ENCODE peak calls at places on chromosomes 16 and 17, in five cellular contexts. One of them, this sample, is unnamed.

GRCh38 chr17:32174889-32175288 is 32.6 kb downstream of the RHOT1 start:
- DNase-seq in hepatocyte: no peak
- DNase-seq in heart right ventricle: no peak
- DNase-seq in ascending aorta: no peak
- DNase-seq in IMR-90: no peak
- DNase-seq in this sample: no peak

GRCh38 chr16:84191466-84191865 is 509 bp downstream of the ADAD2 start:
- DNase-seq in hepatocyte: peak; percentile 3
- DNase-seq in heart right ventricle: no peak
- DNase-seq in ascending aorta: no peak
- DNase-seq in IMR-90: no peak
- DNase-seq in this sample: no peak

GRCh38 chr17:30858556-30859250 is 26.9 kb downstream of the ATAD5 start:
- DNase-seq in hepatocyte: no peak
- DNase-seq in heart right ventricle: no peak
- DNase-seq in ascending aorta: no peak
- DNase-seq in IMR-90: peak; percentile 1
- DNase-seq in this sample: no peak

GRCh38 chr16:22814330-22815105 is 556 bp downstream of the HS3ST2 start:
- DNase-seq in hepatocyte: no peak
- DNase-seq in heart right ventricle: peak; percentile 12
- DNase-seq in ascending aorta: no peak
- DNase-seq in IMR-90: no peak
- DNase-seq in this sample: no peak

GRCh38 chr16:63067141-63067540 is 1030.9 kb upstream of the CDH8 start:
- DNase-seq in hepatocyte: no peak
- DNase-seq in heart right ventricle: no peak
- DNase-seq in ascending aorta: no peak
- DNase-seq in IMR-90: no peak
- DNase-seq in this sample: no peak

GRCh38 chr17:17781591-17782424 is 55.0 kb downstream of the SREBF1 start:
- DNase-seq in hepatocyte: peak; percentile 83
- DNase-seq in heart right ventricle: peak; percentile 85
- DNase-seq in ascending aorta: no peak
- DNase-seq in IMR-90: peak; percentile 52
- DNase-seq in this sample: peak; percentile 50

GRCh38 chr17:55660171-55660886 is 62.3 kb downstream of the TMEM100 start:
- DNase-seq in hepatocyte: peak; percentile 46
- DNase-seq in heart right ventricle: no peak
- DNase-seq in ascending aorta: no peak
- DNase-seq in IMR-90: no peak
- DNase-seq in this sample: no peak

GRCh38 chr16:61179571-61179970 is 856.7 kb downstream of the CDH8 start:
- DNase-seq in hepatocyte: no peak
- DNase-seq in heart right ventricle: no peak
- DNase-seq in ascending aorta: no peak
- DNase-seq in IMR-90: no peak
- DNase-seq in this sample: no peak

GRCh38 chr16:10183606-10183959 is 1.4 kb upstream of the GRIN2A start:
- DNase-seq in hepatocyte: no peak
- DNase-seq in heart right ventricle: no peak
- DNase-seq in ascending aorta: no peak
- DNase-seq in IMR-90: no peak
- DNase-seq in this sample: no peak

GRCh38 chr16:87736003-87736382 is 29.8 kb downstream of the KLHDC4 start:
- DNase-seq in hepatocyte: no peak
- DNase-seq in heart right ventricle: no peak
- DNase-seq in ascending aorta: no peak
- DNase-seq in IMR-90: no peak
- DNase-seq in this sample: no peak

GRCh38 chr17:49003557-49004511 is 6.6 kb downstream of the IGF2BP1 start:
- DNase-seq in hepatocyte: peak; percentile 69
- DNase-seq in heart right ventricle: no peak
- DNase-seq in ascending aorta: no peak
- DNase-seq in IMR-90: peak; percentile 37
- DNase-seq in this sample: no peak

GRCh38 chr16:88854306-88855111 is 2.2 kb downstream of the GALNS start:
- DNase-seq in hepatocyte: no peak
- DNase-seq in heart right ventricle: no peak
- DNase-seq in ascending aorta: no peak
- DNase-seq in IMR-90: no peak
- DNase-seq in this sample: no peak

GRCh38 chr16:27123795-27124194 is 57.1 kb downstream of the C16orf82 start:
- DNase-seq in hepatocyte: no peak
- DNase-seq in heart right ventricle: no peak
- DNase-seq in ascending aorta: no peak
- DNase-seq in IMR-90: peak; percentile 7
- DNase-seq in this sample: no peak

GRCh38 chr17:50106393-50107131 is 11.4 kb downstream of the PDK2 start:
- DNase-seq in hepatocyte: no peak
- DNase-seq in heart right ventricle: no peak
- DNase-seq in ascending aorta: no peak
- DNase-seq in IMR-90: no peak
- DNase-seq in this sample: no peak

GRCh38 chr16:84465154-84465553 is 39.3 kb downstream of the MEAK7 start:
- DNase-seq in hepatocyte: no peak
- DNase-seq in heart right ventricle: no peak
- DNase-seq in ascending aorta: no peak
- DNase-seq in IMR-90: no peak
- DNase-seq in this sample: no peak

GRCh38 chr16:49638696-49639629 is 216.9 kb downstream of the ZNF423 start:
- DNase-seq in hepatocyte: no peak
- DNase-seq in heart right ventricle: peak; percentile 68
- DNase-seq in ascending aorta: no peak
- DNase-seq in IMR-90: peak; percentile 12
- DNase-seq in this sample: no peak

GRCh38 chr17:74757931-74758845 is 9.8 kb downstream of the NHERF1 start:
- DNase-seq in hepatocyte: no peak
- DNase-seq in heart right ventricle: no peak
- DNase-seq in ascending aorta: no peak
- DNase-seq in IMR-90: no peak
- DNase-seq in this sample: no peak

GRCh38 chr16:73210686-73211085 is 162.8 kb upstream of the ZFHX3 start:
- DNase-seq in hepatocyte: no peak
- DNase-seq in heart right ventricle: no peak
- DNase-seq in ascending aorta: no peak
- DNase-seq in IMR-90: no peak
- DNase-seq in this sample: no peak

DNA sequence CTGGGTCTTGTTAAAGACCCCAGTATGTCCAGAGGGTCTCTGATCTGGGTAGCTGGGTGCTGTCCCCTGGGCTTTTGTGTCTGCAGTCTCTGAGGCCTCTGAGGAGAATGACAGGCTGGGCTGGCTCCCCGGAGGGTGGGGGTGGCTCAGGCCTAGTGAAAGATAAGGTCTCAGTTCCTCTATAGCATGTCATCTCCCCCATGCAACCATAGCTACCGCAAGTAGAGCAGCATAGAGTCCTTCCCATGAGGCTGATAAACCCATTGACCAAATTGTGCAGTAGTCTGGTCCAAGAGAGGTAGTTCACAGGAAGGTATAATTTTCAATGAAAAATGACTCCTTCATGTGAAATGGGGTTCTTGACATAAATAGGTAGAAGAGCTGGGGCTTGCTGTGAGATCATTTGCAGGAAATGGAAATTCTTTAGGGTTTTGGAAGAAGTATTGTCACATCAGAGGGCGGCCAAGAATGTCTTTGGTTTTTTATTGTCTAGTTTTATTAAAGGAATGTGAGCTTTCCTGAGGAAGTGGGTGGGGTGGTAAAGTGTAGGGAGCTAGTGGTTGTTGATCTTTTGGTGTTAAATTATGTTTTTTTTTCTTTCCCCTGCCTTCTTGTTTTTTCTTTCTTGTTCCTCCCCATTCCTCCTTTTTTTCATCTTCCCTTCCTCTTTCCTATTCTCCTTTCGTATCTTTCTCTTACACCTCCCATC is 21.0 kb downstream of the SLC7A6OS start:
- DNase-seq in hepatocyte: no peak
- DNase-seq in heart right ventricle: no peak
- DNase-seq in ascending aorta: no peak
- DNase-seq in IMR-90: no peak
- DNase-seq in this sample: no peak
- H3K4me3 ChIP-seq in hepatocyte: no peak overlapping the region
- H3K4me3 ChIP-seq in heart right ventricle: no peak overlapping the region
- H3K4me3 ChIP-seq in ascending aorta: no peak overlapping the region
- H3K4me3 ChIP-seq in IMR-90: no peak overlapping the region
- H3K4me3 ChIP-seq in this sample: no peak overlapping the region

DNA sequence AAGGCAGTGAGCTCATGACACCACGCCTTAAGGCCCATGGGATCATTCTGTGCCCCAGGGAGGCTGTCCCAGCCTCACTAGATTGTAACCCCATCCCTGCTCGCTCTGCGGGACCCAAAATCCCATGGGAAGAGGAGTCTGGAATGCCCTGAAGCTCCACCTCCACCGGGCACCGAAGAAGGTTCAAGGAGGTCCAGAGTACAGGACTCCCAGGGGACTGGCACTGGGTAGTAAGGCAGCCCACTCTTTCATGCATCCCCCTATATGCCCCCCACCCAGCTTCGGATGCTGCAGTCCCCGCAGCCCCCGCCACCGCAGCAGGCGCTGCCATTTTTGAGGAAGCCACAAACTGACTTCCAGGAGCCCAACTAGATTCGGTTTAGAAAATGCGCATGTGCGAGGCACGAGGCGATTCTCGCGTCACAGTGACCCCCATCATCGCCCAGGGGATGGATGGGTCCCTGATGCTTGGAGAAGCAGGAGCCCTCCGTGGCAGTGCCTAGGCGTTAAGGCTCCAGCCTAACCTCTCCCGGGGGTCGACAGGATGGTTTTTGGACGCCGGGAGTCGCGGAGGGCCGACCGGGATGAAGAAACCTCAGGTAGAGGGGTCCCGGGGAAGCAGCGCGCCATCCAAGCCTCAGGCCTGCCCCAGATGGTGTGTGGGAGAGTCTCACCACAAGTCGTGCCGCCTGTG is 1681.0 kb downstream of the TP53TG3F start:
- DNase-seq in hepatocyte: no peak
- DNase-seq in heart right ventricle: no peak
- DNase-seq in ascending aorta: no peak
- DNase-seq in IMR-90: no peak
- DNase-seq in this sample: no peak
- H3K9me3 ChIP-seq in hepatocyte: no peaks in the 10 kb centered on the region
- H3K9me3 ChIP-seq in heart right ventricle: peaks cover 14% of the 10 kb centered on the region
- H3K9me3 ChIP-seq in ascending aorta: no peaks in the 10 kb centered on the region
- H3K9me3 ChIP-seq in IMR-90: peaks cover 35% of the 10 kb centered on the region
- H3K9me3 ChIP-seq in this sample: peaks cover 46% of the 10 kb centered on the region

GRCh38 chr16:31700200-31700529 is 172.5 kb downstream of the AHSP start:
- DNase-seq in hepatocyte: no peak
- DNase-seq in heart right ventricle: no peak
- DNase-seq in ascending aorta: no peak
- DNase-seq in IMR-90: no peak
- DNase-seq in this sample: no peak
- TF ChIP-seq CTCF in hepatocyte: no peak
- TF ChIP-seq CTCF in heart right ventricle: no peak
- TF ChIP-seq CTCF in ascending aorta: no peak
- TF ChIP-seq CTCF in IMR-90: no peak
- TF ChIP-seq CTCF in this sample: no peak

GRCh38 chr16:57985204-57986121 is 14.5 kb upstream of the CNGB1 start:
- DNase-seq in hepatocyte: peak; percentile 47
- DNase-seq in heart right ventricle: no peak
- DNase-seq in ascending aorta: no peak
- DNase-seq in IMR-90: no peak
- DNase-seq in this sample: no peak
- H3K4me3 ChIP-seq in hepatocyte: peak overlapping the region; percentile 60
- H3K4me3 ChIP-seq in heart right ventricle: peak overlapping the region; percentile 56
- H3K4me3 ChIP-seq in ascending aorta: peak overlapping the region; percentile 57
- H3K4me3 ChIP-seq in IMR-90: peak overlapping the region; percentile 48
- H3K4me3 ChIP-seq in this sample: peak overlapping the region; percentile 64

DNA sequence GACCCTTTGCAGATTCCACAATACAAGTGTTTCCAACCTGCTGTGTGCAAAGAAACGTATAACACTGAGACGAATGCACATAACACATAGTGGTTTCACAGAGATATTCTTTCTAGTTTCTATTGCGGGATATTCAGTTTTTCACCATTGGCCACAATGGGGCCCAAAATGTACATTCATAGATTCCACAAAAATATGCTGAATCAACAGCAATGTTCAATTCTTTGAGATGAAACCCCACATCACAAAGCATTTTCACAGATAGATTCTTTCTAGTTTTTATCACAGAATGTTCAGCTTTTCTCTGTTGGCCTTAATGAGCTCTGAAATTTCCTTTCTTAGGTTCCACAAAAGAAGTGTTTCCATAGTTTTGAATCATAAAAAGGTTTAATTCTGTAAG is 2472.3 kb downstream of the TP53TG3F start:
- DNase-seq in hepatocyte: no peak
- DNase-seq in heart right ventricle: no peak
- DNase-seq in ascending aorta: no peak
- DNase-seq in IMR-90: no peak
- DNase-seq in this sample: no peak
- H3K9me3 ChIP-seq in hepatocyte: peaks cover 20% of the 10 kb centered on the region
- H3K9me3 ChIP-seq in heart right ventricle: peaks cover 77% of the 10 kb centered on the region
- H3K9me3 ChIP-seq in ascending aorta: peaks cover 4% of the 10 kb centered on the region
- H3K9me3 ChIP-seq in IMR-90: no peaks in the 10 kb centered on the region
- H3K9me3 ChIP-seq in this sample: peaks cover 4% of the 10 kb centered on the region